ENCODE peak calls at places on chromosomes 5 and 9, in six cellular contexts. One of them, this sample, is unnamed.

GRCh38 chr5:81212211-81212687 is 20.9 kb upstream of the CKMT2 start:
- DNase-seq in B cell: no peak
- DNase-seq in colonic mucosa: no peak
- DNase-seq in cardiac fibroblast: no peak
- DNase-seq in fibroblast of lung: no peak
- DNase-seq in GM20000: peak; percentile 41
- DNase-seq in this sample: peak; percentile 35

GRCh38 chr9:27599102-27599501 is 25.8 kb upstream of the C9orf72 start:
- DNase-seq in B cell: no peak
- DNase-seq in colonic mucosa: no peak
- DNase-seq in cardiac fibroblast: peak; percentile 1
- DNase-seq in fibroblast of lung: no peak
- DNase-seq in GM20000: no peak
- DNase-seq in this sample: no peak

GRCh38 chr9:25677301-25678146 is 720 bp downstream of the TUSC1 start:
- DNase-seq in B cell: no peak
- DNase-seq in colonic mucosa: peak; percentile 92
- DNase-seq in cardiac fibroblast: peak; percentile 72
- DNase-seq in fibroblast of lung: peak; percentile 80
- DNase-seq in GM20000: peak; percentile 22
- DNase-seq in this sample: peak; percentile 5

GRCh38 chr9:98654247-98654646 is 54.5 kb downstream of the GABBR2 start:
- DNase-seq in B cell: no peak
- DNase-seq in colonic mucosa: no peak
- DNase-seq in cardiac fibroblast: peak; percentile 51
- DNase-seq in fibroblast of lung: peak; percentile 55
- DNase-seq in GM20000: no peak
- DNase-seq in this sample: no peak

GRCh38 chr9:76486151-76486550 is 27.2 kb downstream of the GCNT1 start:
- DNase-seq in B cell: no peak
- DNase-seq in colonic mucosa: no peak
- DNase-seq in cardiac fibroblast: no peak
- DNase-seq in fibroblast of lung: no peak
- DNase-seq in GM20000: no peak
- DNase-seq in this sample: no peak

GRCh38 chr9:121331992-121332685 is 37.9 kb downstream of the STOM start:
- DNase-seq in B cell: no peak
- DNase-seq in colonic mucosa: no peak
- DNase-seq in cardiac fibroblast: peak; percentile 85
- DNase-seq in fibroblast of lung: peak; percentile 63
- DNase-seq in GM20000: no peak
- DNase-seq in this sample: no peak

GRCh38 chr5:66230551-66230950 is 86.5 kb downstream of the SREK1 start:
- DNase-seq in B cell: no peak
- DNase-seq in colonic mucosa: no peak
- DNase-seq in cardiac fibroblast: peak; percentile 29
- DNase-seq in fibroblast of lung: no peak
- DNase-seq in GM20000: no peak
- DNase-seq in this sample: no peak

GRCh38 chr9:38687992-38688391 is 31.9 kb downstream of the FAM240B start:
- DNase-seq in B cell: no peak
- DNase-seq in colonic mucosa: no peak
- DNase-seq in cardiac fibroblast: no peak
- DNase-seq in fibroblast of lung: no peak
- DNase-seq in GM20000: no peak
- DNase-seq in this sample: no peak

GRCh38 chr9:120383999-120384924 is 195.7 kb downstream of the CDK5RAP2 start:
- DNase-seq in B cell: no peak
- DNase-seq in colonic mucosa: peak; percentile 38
- DNase-seq in cardiac fibroblast: peak; percentile 37
- DNase-seq in fibroblast of lung: peak; percentile 71
- DNase-seq in GM20000: no peak
- DNase-seq in this sample: no peak

GRCh38 chr5:60382761-60383160 is 317.2 kb downstream of the DEPDC1B start:
- DNase-seq in B cell: no peak
- DNase-seq in colonic mucosa: no peak
- DNase-seq in cardiac fibroblast: peak; percentile 17
- DNase-seq in fibroblast of lung: peak; percentile 52
- DNase-seq in GM20000: peak; percentile 39
- DNase-seq in this sample: no peak
- TF ChIP-seq CTCF in B cell: no peak
- TF ChIP-seq CTCF in colonic mucosa: no peak
- TF ChIP-seq CTCF in cardiac fibroblast: peak; percentile 5
- TF ChIP-seq CTCF in fibroblast of lung: peak; percentile 39
- TF ChIP-seq CTCF in GM20000: no peak
- TF ChIP-seq CTCF in this sample: peak; percentile 10

GRCh38 chr9:123550797-123551196 is 194.8 kb downstream of the CRB2 start:
- DNase-seq in B cell: no peak
- DNase-seq in colonic mucosa: no peak
- DNase-seq in cardiac fibroblast: no peak
- DNase-seq in fibroblast of lung: no peak
- DNase-seq in GM20000: no peak
- DNase-seq in this sample: no peak

GRCh38 chr9:123552530-123552929 is 196.5 kb downstream of the CRB2 start:
- DNase-seq in B cell: no peak
- DNase-seq in colonic mucosa: no peak
- DNase-seq in cardiac fibroblast: no peak
- DNase-seq in fibroblast of lung: no peak
- DNase-seq in GM20000: no peak
- DNase-seq in this sample: no peak

GRCh38 chr9:123548749-123549545 is 192.9 kb downstream of the CRB2 start:
- DNase-seq in B cell: no peak
- DNase-seq in colonic mucosa: no peak
- DNase-seq in cardiac fibroblast: peak; percentile 32
- DNase-seq in fibroblast of lung: no peak
- DNase-seq in GM20000: no peak
- DNase-seq in this sample: peak; percentile 87

GRCh38 chr9:123550012-123550411 is 194.0 kb downstream of the CRB2 start:
- DNase-seq in B cell: no peak
- DNase-seq in colonic mucosa: no peak
- DNase-seq in cardiac fibroblast: no peak
- DNase-seq in fibroblast of lung: no peak
- DNase-seq in GM20000: no peak
- DNase-seq in this sample: no peak

DNA sequence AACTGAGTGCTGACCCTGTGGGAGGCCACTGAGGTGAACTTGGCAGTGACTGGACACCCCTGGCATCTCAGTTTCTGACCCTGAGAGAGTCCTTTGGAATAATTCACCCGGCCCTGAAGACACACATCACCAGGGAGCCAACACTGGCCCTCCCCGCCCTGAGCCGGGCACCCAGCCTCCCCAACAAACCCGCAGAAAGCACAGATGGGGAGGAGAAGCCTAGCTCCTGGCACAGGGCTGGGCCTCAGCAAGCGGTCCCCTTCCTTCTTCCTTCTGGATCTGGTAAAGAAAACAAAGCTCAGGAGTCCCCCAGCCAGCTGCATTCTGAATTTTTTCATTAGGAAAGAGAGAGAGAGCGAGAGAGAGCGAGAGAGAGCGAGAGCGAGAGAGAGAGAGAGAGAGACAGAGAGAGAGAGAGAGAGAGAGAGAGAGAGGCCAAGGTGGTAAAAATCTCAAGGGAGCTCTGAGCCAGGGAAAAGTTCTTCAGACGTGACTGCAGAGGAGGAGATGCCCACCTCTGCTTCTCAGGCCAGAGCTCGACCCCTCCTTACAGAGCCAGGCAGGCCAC is 195.7 kb downstream of the CRB2 start:
- DNase-seq in B cell: no peak
- DNase-seq in colonic mucosa: no peak
- DNase-seq in cardiac fibroblast: no peak
- DNase-seq in fibroblast of lung: no peak
- DNase-seq in GM20000: no peak
- DNase-seq in this sample: no peak
- TF ChIP-seq CTCF in B cell: no peak
- TF ChIP-seq CTCF in colonic mucosa: no peak
- TF ChIP-seq CTCF in cardiac fibroblast: no peak
- TF ChIP-seq CTCF in fibroblast of lung: no peak
- TF ChIP-seq CTCF in GM20000: no peak
- TF ChIP-seq CTCF in this sample: no peak

DNA sequence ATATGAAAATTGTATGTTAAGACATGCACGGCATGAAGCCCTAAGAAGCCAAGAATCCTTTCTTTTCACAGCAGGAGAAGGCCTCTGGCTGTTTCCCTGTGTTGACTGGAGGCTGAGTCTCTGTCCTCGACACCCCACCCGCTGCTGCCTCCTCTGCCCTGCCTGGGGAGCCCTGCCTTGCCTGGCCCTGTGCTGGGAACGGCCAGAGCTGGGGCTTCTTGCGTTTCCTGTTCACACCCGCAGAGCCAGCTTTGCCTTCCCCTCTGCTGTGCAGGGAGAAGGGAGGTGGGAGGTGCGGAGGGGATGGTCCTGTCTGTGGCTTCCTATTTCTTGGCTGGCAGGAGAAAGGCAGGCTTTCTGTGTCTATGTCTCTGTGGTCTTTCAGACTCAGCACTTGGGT is 6.9 kb upstream of the GMCL2 start:
- DNase-seq in B cell: no peak
- DNase-seq in colonic mucosa: no peak
- DNase-seq in cardiac fibroblast: no peak
- DNase-seq in fibroblast of lung: no peak
- DNase-seq in GM20000: no peak
- DNase-seq in this sample: no peak
- TF ChIP-seq CTCF in B cell: no peak
- TF ChIP-seq CTCF in colonic mucosa: no peak
- TF ChIP-seq CTCF in cardiac fibroblast: no peak
- TF ChIP-seq CTCF in fibroblast of lung: no peak
- TF ChIP-seq CTCF in GM20000: no peak
- TF ChIP-seq CTCF in this sample: no peak

GRCh38 chr5:141825836-141826560 is 52.2 kb downstream of the PCDH1 start:
- DNase-seq in B cell: no peak
- DNase-seq in colonic mucosa: no peak
- DNase-seq in cardiac fibroblast: peak; percentile 34
- DNase-seq in fibroblast of lung: peak; percentile 18
- DNase-seq in GM20000: peak; percentile 57
- DNase-seq in this sample: peak; percentile 20
- TF ChIP-seq CTCF in B cell: peak; percentile 24
- TF ChIP-seq CTCF in colonic mucosa: no peak
- TF ChIP-seq CTCF in cardiac fibroblast: no peak
- TF ChIP-seq CTCF in fibroblast of lung: peak; percentile 20
- TF ChIP-seq CTCF in GM20000: peak; percentile 39
- TF ChIP-seq CTCF in this sample: peak; percentile 38

DNA sequence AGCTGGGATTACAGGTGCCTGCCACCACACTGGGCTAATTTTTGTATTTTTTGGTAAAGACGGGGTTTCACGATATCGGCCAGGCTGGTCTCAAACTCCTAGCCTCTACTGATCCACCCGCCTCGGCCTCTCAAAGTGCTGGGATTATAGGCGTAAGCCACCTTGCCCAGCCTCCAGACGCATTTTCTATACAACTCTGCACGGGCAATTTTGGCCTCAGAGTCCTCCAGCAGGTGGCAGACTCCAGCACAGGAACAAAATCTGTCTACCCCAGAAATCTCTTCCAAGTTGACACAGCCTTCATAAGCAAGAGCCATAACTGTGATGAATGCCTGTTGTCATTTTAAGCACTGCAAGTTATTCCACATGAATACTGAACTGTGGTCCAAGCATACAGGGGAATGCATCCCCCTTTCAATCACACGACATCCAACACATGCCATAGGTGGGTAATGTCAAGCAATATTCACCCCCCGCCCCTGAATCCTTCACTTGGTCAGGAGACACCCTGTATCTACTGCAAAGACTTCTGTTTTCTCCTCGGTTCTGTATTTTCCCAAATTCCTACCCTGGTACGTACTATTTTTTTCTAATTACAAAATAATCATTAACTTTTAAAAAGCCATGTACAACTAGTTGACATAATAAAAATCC is 50.8 kb downstream of the ALDH7A1 start:
- DNase-seq in B cell: no peak
- DNase-seq in colonic mucosa: peak; percentile 61
- DNase-seq in cardiac fibroblast: peak; percentile 60
- DNase-seq in fibroblast of lung: peak; percentile 42
- DNase-seq in GM20000: peak; percentile 55
- DNase-seq in this sample: peak; percentile 53
- TF ChIP-seq CTCF in B cell: peak; percentile 47
- TF ChIP-seq CTCF in colonic mucosa: peak; percentile 37
- TF ChIP-seq CTCF in cardiac fibroblast: peak; percentile 68
- TF ChIP-seq CTCF in fibroblast of lung: peak; percentile 46
- TF ChIP-seq CTCF in GM20000: peak; percentile 59
- TF ChIP-seq CTCF in this sample: peak; percentile 49